ENCODE peak calls at places on chromosomes 1 and 21, in six cellular contexts. One of them, this sample, is unnamed.

GRCh38 chr1:90969241-90969640 is 52.6 kb downstream of the ZNF644 start:
- DNase-seq in HAP-1: no peak
- DNase-seq in upper lobe of right lung: no peak
- DNase-seq in heart left ventricle: no peak
- DNase-seq in fibroblast of lung: no peak
- DNase-seq in A549: no peak
- DNase-seq in this sample: no peak

GRCh38 chr1:59484090-59484489 is 187.2 kb downstream of the FGGY start:
- DNase-seq in HAP-1: no peak
- DNase-seq in fibroblast of lung: peak
- DNase-seq in A549: peak
- DNase-seq in heart left ventricle: no peak
- DNase-seq in upper lobe of right lung: no peak
- DNase-seq in this sample: no peak

GRCh38 chr1:212559929-212560328 is 48.6 kb upstream of the ATF3 start:
- DNase-seq in A549: no peak
- DNase-seq in heart left ventricle: no peak
- DNase-seq in fibroblast of lung: no peak
- DNase-seq in upper lobe of right lung: no peak
- DNase-seq in HAP-1: no peak
- DNase-seq in this sample: no peak

GRCh38 chr1:114345930-114346479 is 165.0 kb downstream of the TRIM33 start:
- DNase-seq in upper lobe of right lung: no peak
- DNase-seq in heart left ventricle: peak
- DNase-seq in A549: peak
- DNase-seq in HAP-1: no peak
- DNase-seq in fibroblast of lung: peak
- DNase-seq in this sample: no peak

GRCh38 chr1:205171369-205171768 is 40.1 kb downstream of the DSTYK start:
- DNase-seq in fibroblast of lung: no peak
- DNase-seq in upper lobe of right lung: no peak
- DNase-seq in A549: no peak
- DNase-seq in HAP-1: no peak
- DNase-seq in heart left ventricle: no peak
- DNase-seq in this sample: no peak

GRCh38 chr1:180646547-180646946 is 14.7 kb downstream of the XPR1 start:
- DNase-seq in HAP-1: no peak
- DNase-seq in A549: no peak
- DNase-seq in fibroblast of lung: no peak
- DNase-seq in heart left ventricle: no peak
- DNase-seq in upper lobe of right lung: no peak
- DNase-seq in this sample: no peak

GRCh38 chr21:45294509-45295291 is 7.0 kb upstream of the POFUT2 start:
- DNase-seq in fibroblast of lung: peak
- DNase-seq in upper lobe of right lung: peak
- DNase-seq in A549: no peak
- DNase-seq in HAP-1: no peak
- DNase-seq in heart left ventricle: peak
- DNase-seq in this sample: no peak

GRCh38 chr1:174021611-174022079 is 512 bp downstream of the RC3H1 start:
- DNase-seq in HAP-1: peak
- DNase-seq in upper lobe of right lung: no peak
- DNase-seq in heart left ventricle: peak
- DNase-seq in fibroblast of lung: peak
- DNase-seq in A549: no peak
- DNase-seq in this sample: peak

GRCh38 chr1:69688178-69688577 is 120.5 kb downstream of the LRRC7 start:
- DNase-seq in HAP-1: no peak
- DNase-seq in upper lobe of right lung: no peak
- DNase-seq in heart left ventricle: no peak
- DNase-seq in fibroblast of lung: no peak
- DNase-seq in A549: no peak
- DNase-seq in this sample: no peak

GRCh38 chr1:117017648-117018047 is 16.1 kb downstream of the CD101 start:
- DNase-seq in upper lobe of right lung: peak
- DNase-seq in A549: no peak
- DNase-seq in fibroblast of lung: no peak
- DNase-seq in heart left ventricle: peak
- DNase-seq in HAP-1: no peak
- DNase-seq in this sample: no peak

GRCh38 chr1:21935891-21936365 is 1.2 kb downstream of the HSPG2 start:
- DNase-seq in A549: no peak
- DNase-seq in heart left ventricle: no peak
- DNase-seq in fibroblast of lung: no peak
- DNase-seq in upper lobe of right lung: no peak
- DNase-seq in HAP-1: peak
- DNase-seq in this sample: no peak

GRCh38 chr21:42255038-42255601 is 36.2 kb downstream of the ABCG1 start:
- DNase-seq in upper lobe of right lung: no peak
- DNase-seq in fibroblast of lung: no peak
- DNase-seq in HAP-1: no peak
- DNase-seq in heart left ventricle: no peak
- DNase-seq in A549: no peak
- DNase-seq in this sample: no peak

GRCh38 chr1:8397511-8397910 is 79.6 kb downstream of the SLC45A1 start:
- DNase-seq in fibroblast of lung: no peak
- DNase-seq in upper lobe of right lung: no peak
- DNase-seq in A549: no peak
- DNase-seq in HAP-1: no peak
- DNase-seq in heart left ventricle: no peak
- DNase-seq in this sample: no peak

GRCh38 chr1:72724951-72725863 is 442.9 kb upstream of the NEGR1 start:
- DNase-seq in fibroblast of lung: no peak
- DNase-seq in heart left ventricle: no peak
- DNase-seq in upper lobe of right lung: peak
- DNase-seq in HAP-1: no peak
- DNase-seq in A549: no peak
- DNase-seq in this sample: peak

GRCh38 chr1:199113265-199113869 is 474.5 kb downstream of the PTPRC start:
- DNase-seq in upper lobe of right lung: peak
- DNase-seq in heart left ventricle: no peak
- DNase-seq in fibroblast of lung: peak
- DNase-seq in A549: peak
- DNase-seq in HAP-1: peak
- DNase-seq in this sample: peak

GRCh38 chr1:220325306-220325995 is 53.2 kb upstream of the RAB3GAP2 start:
- DNase-seq in A549: no peak
- DNase-seq in heart left ventricle: no peak
- DNase-seq in HAP-1: no peak
- DNase-seq in fibroblast of lung: no peak
- DNase-seq in upper lobe of right lung: no peak
- DNase-seq in this sample: no peak

GRCh38 chr1:24711329-24711728 is 33.9 kb upstream of the CLIC4 start:
- DNase-seq in fibroblast of lung: no peak
- DNase-seq in upper lobe of right lung: no peak
- DNase-seq in HAP-1: no peak
- DNase-seq in A549: no peak
- DNase-seq in heart left ventricle: no peak
- DNase-seq in this sample: no peak

GRCh38 chr1:56025942-56026341 is 553.4 kb downstream of the PLPP3 start:
- DNase-seq in HAP-1: no peak
- DNase-seq in A549: no peak
- DNase-seq in heart left ventricle: no peak
- DNase-seq in upper lobe of right lung: no peak
- DNase-seq in fibroblast of lung: no peak
- DNase-seq in this sample: no peak

GRCh38 chr21:42523941-42524340 is 10.3 kb downstream of the SLC37A1 start:
- DNase-seq in HAP-1: no peak
- DNase-seq in upper lobe of right lung: no peak
- DNase-seq in fibroblast of lung: no peak
- DNase-seq in heart left ventricle: no peak
- DNase-seq in A549: no peak
- DNase-seq in this sample: no peak

GRCh38 chr1:22341791-22342605 is 109.7 kb upstream of the ZBTB40 start:
- DNase-seq in HAP-1: no peak
- DNase-seq in heart left ventricle: no peak
- DNase-seq in upper lobe of right lung: no peak
- DNase-seq in fibroblast of lung: peak
- DNase-seq in A549: no peak
- DNase-seq in this sample: no peak

GRCh38 chr1:209546390-209547080 is 37.0 kb upstream of the CAMK1G start:
- DNase-seq in A549: no peak
- DNase-seq in heart left ventricle: no peak
- DNase-seq in upper lobe of right lung: no peak
- DNase-seq in fibroblast of lung: no peak
- DNase-seq in HAP-1: no peak
- DNase-seq in this sample: no peak

GRCh38 chr1:62437273-62437945 is 560 bp downstream of the USP1 start:
- DNase-seq in fibroblast of lung: peak
- DNase-seq in A549: no peak
- DNase-seq in HAP-1: no peak
- DNase-seq in upper lobe of right lung: no peak
- DNase-seq in heart left ventricle: no peak
- DNase-seq in this sample: peak

GRCh38 chr1:224846119-224846907 is 83.2 kb upstream of the DNAH14 start:
- DNase-seq in upper lobe of right lung: no peak
- DNase-seq in heart left ventricle: no peak
- DNase-seq in HAP-1: no peak
- DNase-seq in A549: no peak
- DNase-seq in fibroblast of lung: no peak
- DNase-seq in this sample: peak

GRCh38 chr1:219412772-219413171 is 200.1 kb downstream of the ZC3H11B start:
- DNase-seq in A549: no peak
- DNase-seq in heart left ventricle: no peak
- DNase-seq in fibroblast of lung: no peak
- DNase-seq in HAP-1: no peak
- DNase-seq in upper lobe of right lung: no peak
- DNase-seq in this sample: no peak

GRCh38 chr1:44405804-44406743 is 1.0 kb downstream of the RNF220 start:
- DNase-seq in fibroblast of lung: peak
- DNase-seq in upper lobe of right lung: no peak
- DNase-seq in A549: peak
- DNase-seq in heart left ventricle: no peak
- DNase-seq in HAP-1: peak
- DNase-seq in this sample: no peak

GRCh38 chr1:197683280-197683679 is 92.0 kb downstream of the DENND1B start:
- DNase-seq in fibroblast of lung: no peak
- DNase-seq in heart left ventricle: no peak
- DNase-seq in HAP-1: no peak
- DNase-seq in A549: no peak
- DNase-seq in upper lobe of right lung: no peak
- DNase-seq in this sample: no peak

GRCh38 chr1:11067716-11068495 is 8.1 kb upstream of the SRM start:
- DNase-seq in HAP-1: no peak
- DNase-seq in upper lobe of right lung: peak
- DNase-seq in fibroblast of lung: no peak
- DNase-seq in A549: no peak
- DNase-seq in heart left ventricle: no peak
- DNase-seq in this sample: no peak
- H3K4me3 ChIP-seq in HAP-1: no peak
- H3K4me3 ChIP-seq in upper lobe of right lung: no peak
- H3K4me3 ChIP-seq in fibroblast of lung: no peak
- H3K4me3 ChIP-seq in A549: no peak
- H3K4me3 ChIP-seq in heart left ventricle: no peak
- H3K4me3 ChIP-seq in this sample: no peak

GRCh38 chr21:40049031-40049958 is 182.1 kb downstream of the PCP4 start:
- DNase-seq in heart left ventricle: no peak
- DNase-seq in fibroblast of lung: no peak
- DNase-seq in upper lobe of right lung: no peak
- DNase-seq in HAP-1: no peak
- DNase-seq in A549: no peak
- DNase-seq in this sample: no peak
- H3K4me3 ChIP-seq in heart left ventricle: no peak
- H3K4me3 ChIP-seq in fibroblast of lung: no peak
- H3K4me3 ChIP-seq in upper lobe of right lung: no peak
- H3K4me3 ChIP-seq in HAP-1: no peak
- H3K4me3 ChIP-seq in A549: no peak
- H3K4me3 ChIP-seq in this sample: no peak

GRCh38 chr1:175188936-175189335 is 3.6 kb downstream of the KIAA0040 start:
- DNase-seq in upper lobe of right lung: no peak
- DNase-seq in HAP-1: no peak
- DNase-seq in A549: no peak
- DNase-seq in heart left ventricle: peak
- DNase-seq in fibroblast of lung: no peak
- DNase-seq in this sample: no peak
- H3K4me3 ChIP-seq in upper lobe of right lung: peak
- H3K4me3 ChIP-seq in HAP-1: no peak
- H3K4me3 ChIP-seq in A549: no peak
- H3K4me3 ChIP-seq in heart left ventricle: peak
- H3K4me3 ChIP-seq in fibroblast of lung: no peak
- H3K4me3 ChIP-seq in this sample: no peak

DNA sequence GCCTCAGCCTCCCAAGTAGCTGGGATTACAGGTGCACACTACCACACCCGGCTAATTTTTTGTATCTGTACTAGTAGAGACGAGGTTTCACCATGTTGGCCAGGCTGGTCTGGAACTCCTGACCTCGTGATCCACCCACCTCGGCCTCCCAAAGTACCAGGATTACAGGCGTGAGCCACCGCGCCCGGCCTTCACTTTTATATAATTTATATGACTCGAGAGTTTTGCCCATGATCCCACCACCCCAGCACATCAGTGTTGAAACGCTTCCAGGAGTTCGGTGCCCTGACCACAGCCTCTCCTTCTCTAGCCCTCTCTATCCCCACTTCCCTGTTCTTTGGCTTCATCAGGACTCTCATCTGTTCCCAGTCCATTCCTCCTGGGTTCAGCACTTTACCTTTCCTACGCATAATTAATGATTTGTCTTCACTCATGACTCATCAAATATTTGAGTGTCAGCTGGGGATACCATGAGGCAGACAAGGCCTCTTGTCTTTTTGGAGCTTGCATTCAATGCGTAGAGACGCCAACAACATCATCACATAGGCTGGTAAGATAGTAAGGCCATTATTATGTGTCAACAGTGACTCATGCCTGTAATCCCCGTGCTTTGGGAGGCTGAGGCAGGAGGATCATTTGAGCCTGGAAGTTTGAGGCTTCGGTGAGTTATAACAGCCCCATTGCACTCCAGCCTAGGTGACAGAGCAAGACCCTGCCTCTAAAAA is 1.4 kb downstream of the PMF1 start:
- DNase-seq in fibroblast of lung: peak
- DNase-seq in HAP-1: no peak
- DNase-seq in A549: no peak
- DNase-seq in heart left ventricle: no peak
- DNase-seq in upper lobe of right lung: no peak
- DNase-seq in this sample: no peak
- H3K4me3 ChIP-seq in fibroblast of lung: peak
- H3K4me3 ChIP-seq in HAP-1: peak
- H3K4me3 ChIP-seq in A549: peak
- H3K4me3 ChIP-seq in heart left ventricle: peak
- H3K4me3 ChIP-seq in upper lobe of right lung: peak
- H3K4me3 ChIP-seq in this sample: no peak